ENCODE peak calls at places on chromosomes 1 and 21, in ten cellular contexts. D is lower lobe of right lung; C is globus pallidus; U is BE2C; K is dermis microvascular lymphatic vessel endothelial cell; L is nephron progenitor cell; J is A673; Y is stimulated activated CD4-positive, alpha-beta T cell treated with anti-CD3 and anti-CD28 coated beads, Interleukin-2, amount 100 ng/mL, for 24 hours; F is kidney tubule cell; W is lung microvascular endothelial cell. Q is an unnamed sample.

GRCh38 chr21:45544449-45545235 is 2.4 kb upstream of the SLC19A1 start:
- DNase-seq in J (no peak), D (peak), W (no peak), L (no peak), C (no peak), Y (no peak), F (no peak), K (no peak), U (no peak), Q (peak)

GRCh38 chr1:221172836-221173235 is 293.6 kb downstream of the HLX start:
- DNase-seq in Y (no peak), F (no peak), D (no peak), C (no peak), K (no peak), U (no peak), J (no peak), L (no peak), W (no peak), Q (no peak)

GRCh38 chr1:214648776-214649175 is 45.8 kb downstream of the CENPF start:
- DNase-seq in W (no peak), J (no peak), F (no peak), D (no peak), L (no peak), K (no peak), C (no peak), Y (no peak), U (no peak), Q (no peak)

GRCh38 chr1:23217421-23218115 is at the start of gene HTR1D:
- DNase-seq in K (peak), Y (no peak), F (no peak), W (no peak), L (peak), D (no peak), U (peak), C (no peak), J (no peak), Q (no peak)

GRCh38 chr1:186152227-186152944 is 222.7 kb downstream of the TPR start:
- DNase-seq in K (peak), L (no peak), C (no peak), W (no peak), D (no peak), J (peak), F (peak), Y (no peak), U (no peak), Q (no peak)

GRCh38 chr1:22398656-22399420 is 52.8 kb upstream of the ZBTB40 start:
- DNase-seq in F (no peak), U (no peak), J (no peak), D (no peak), W (no peak), L (no peak), K (no peak), Y (no peak), C (no peak), Q (no peak)

GRCh38 chr1:34896612-34897011 is 32.8 kb downstream of the DLGAP3 start:
- DNase-seq in W (no peak), C (no peak), U (no peak), F (no peak), D (no peak), L (no peak), K (no peak), Y (no peak), J (no peak), Q (no peak)

GRCh38 chr1:19552291-19553010 is 67.1 kb upstream of the CAPZB start:
- DNase-seq in W (no peak), Y (no peak), J (no peak), D (no peak), L (no peak), K (no peak), F (no peak), C (no peak), U (no peak), Q (no peak)

GRCh38 chr1:30461640-30462039 is 261.7 kb downstream of the MATN1 start:
- DNase-seq in F (peak), J (no peak), D (no peak), W (no peak), K (no peak), Y (no peak), U (no peak), C (no peak), L (no peak), Q (no peak)

GRCh38 chr1:225460737-225461532 is 33.1 kb upstream of the LBR start:
- DNase-seq in L (no peak), F (peak), D (no peak), Y (peak), C (no peak), U (no peak), W (peak), K (peak), J (no peak), Q (peak)

GRCh38 chr1:160629286-160630210 is 17.3 kb downstream of the SLAMF1 start:
- DNase-seq in D (peak), C (peak), U (no peak), W (no peak), L (no peak), F (no peak), J (no peak), K (no peak), Y (peak), Q (no peak)

GRCh38 chr1:205279986-205280385 is 41.6 kb downstream of the NUAK2 start:
- DNase-seq in J (no peak), F (peak), L (no peak), D (no peak), U (no peak), Y (no peak), W (no peak), K (no peak), C (no peak), Q (no peak)

GRCh38 chr1:168083456-168084325 is 53.0 kb downstream of the GPR161 start:
- DNase-seq in W (no peak), Y (no peak), D (no peak), U (no peak), J (no peak), C (no peak), F (no peak), L (no peak), K (no peak), Q (no peak)

GRCh38 chr1:101178341-101178687 is 58.5 kb upstream of the S1PR1 start:
- DNase-seq in F (no peak), K (no peak), W (no peak), D (no peak), L (no peak), C (no peak), J (no peak), Y (peak), U (no peak), Q (no peak)

GRCh38 chr1:41670558-41670957 is 186.1 kb upstream of the EDN2 start:
- DNase-seq in Y (peak), F (peak), K (no peak), L (no peak), D (no peak), C (no peak), W (no peak), U (no peak), J (no peak), Q (peak)

GRCh38 chr21:10430007-10430406 is 91.4 kb upstream of the TPTE start:
- DNase-seq in U (no peak), F (no peak), L (no peak), W (no peak), K (no peak), J (no peak), Y (no peak), D (no peak), C (no peak), Q (no peak)

GRCh38 chr1:206469933-206470691 is at the start of gene IKBKE:
- DNase-seq in C (peak), Y (peak), F (peak), W (peak), D (peak), J (peak), K (peak), U (no peak), L (peak), Q (no peak)

GRCh38 chr21:39051561-39051949 is 131.7 kb downstream of the PSMG1 start:
- DNase-seq in C (no peak), K (no peak), U (no peak), W (no peak), F (peak), Y (no peak), J (no peak), D (no peak), L (no peak), Q (peak)

GRCh38 chr21:44391345-44392091 is 38.1 kb downstream of the TRPM2 start:
- DNase-seq in J (peak), W (no peak), Y (no peak), F (no peak), U (no peak), C (no peak), D (peak), L (no peak), K (no peak), Q (peak)

GRCh38 chr1:83996621-83997020 is 2.3 kb downstream of the TTLL7 start:
- DNase-seq in J (peak), K (no peak), L (no peak), Y (no peak), W (no peak), D (no peak), C (peak), F (peak), U (no peak), Q (no peak)

GRCh38 chr1:227273557-227273956 is 44.7 kb downstream of the CDC42BPA start:
- DNase-seq in F (peak), J (peak), W (peak), U (no peak), K (peak), Y (no peak), L (peak), D (no peak), C (no peak), Q (no peak)

GRCh38 chr1:242890211-242890741 is 364.8 kb downstream of the CEP170 start:
- DNase-seq in L (peak), K (no peak), J (no peak), Y (no peak), U (no peak), C (no peak), W (no peak), F (no peak), D (no peak), Q (no peak)

GRCh38 chr1:116983112-116983511 is 18.4 kb upstream of the CD101 start:
- DNase-seq in J (no peak), Y (no peak), W (no peak), D (no peak), K (no peak), L (no peak), F (no peak), U (no peak), C (no peak), Q (no peak)

GRCh38 chr1:224767031-224767430 is 150.9 kb downstream of the CNIH3 start:
- DNase-seq in L (no peak), F (no peak), U (no peak), K (no peak), Y (no peak), J (no peak), C (no peak), D (no peak), W (no peak), Q (no peak)

GRCh38 chr1:21293537-21294265 is 3.4 kb upstream of the ECE1 start:
- DNase-seq in Y (peak), L (no peak), U (no peak), J (no peak), K (no peak), D (no peak), C (no peak), F (no peak), W (no peak), Q (no peak)

GRCh38 chr1:45843474-45843905 is 40.1 kb downstream of the MAST2 start:
- DNase-seq in L (no peak), F (peak), D (no peak), Y (no peak), J (peak), K (peak), W (peak), U (no peak), C (no peak), Q (no peak)

GRCh38 chr21:25107708-25108107 is 499.6 kb downstream of the MRPL39 start:
- DNase-seq in F (peak), C (no peak), D (no peak), J (peak), U (peak), Y (no peak), K (no peak), L (no peak), W (no peak), Q (no peak)

GRCh38 chr1:154584267-154584994 is 16.9 kb downstream of the CHRNB2 start:
- DNase-seq in U (no peak), L (no peak), Y (no peak), J (no peak), F (no peak), W (peak), C (no peak), D (no peak), K (peak), Q (no peak)

GRCh38 chr1:37872692-37873091 is 13.3 kb upstream of the MTF1 start:
- DNase-seq in K (no peak), L (no peak), J (no peak), F (no peak), C (no peak), D (no peak), U (no peak), W (no peak), Y (no peak), Q (no peak)

GRCh38 chr1:97277891-97278662 is 556.5 kb downstream of the PTBP2 start:
- DNase-seq in J (peak), U (no peak), F (peak), L (no peak), W (no peak), D (no peak), C (no peak), Y (no peak), K (peak), Q (no peak)

GRCh38 chr1:203028067-203028783 is 1.9 kb downstream of the PPFIA4 start:
- DNase-seq in F (no peak), J (no peak), D (no peak), U (peak), K (no peak), Y (no peak), C (no peak), L (no peak), W (no peak), Q (peak)

GRCh38 chr21:42220138-42220701 is 1.3 kb downstream of the ABCG1 start:
- DNase-seq in D (peak), C (peak), U (peak), W (peak), L (peak), F (peak), Y (peak), K (peak), J (peak), Q (no peak)

GRCh38 chr1:229941785-229942184 is 125.3 kb upstream of the GALNT2 start:
- DNase-seq in C (no peak), Y (no peak), J (no peak), D (no peak), F (no peak), L (no peak), K (no peak), U (no peak), W (no peak), Q (no peak)

GRCh38 chr21:32386195-32386870 is 6.5 kb downstream of the URB1 start:
- DNase-seq in C (no peak), F (peak), D (no peak), K (peak), Y (no peak), U (no peak), W (peak), J (no peak), L (no peak), Q (no peak)

GRCh38 chr1:160400646-160401486 is 502 bp downstream of the VANGL2 start:
- DNase-seq in C (peak), J (peak), L (peak), F (no peak), Y (peak), U (no peak), W (no peak), K (no peak), D (no peak), Q (no peak)

GRCh38 chr1:90356991-90357390 is 360.1 kb downstream of the BARHL2 start:
- DNase-seq in W (no peak), F (peak), J (no peak), L (no peak), D (no peak), K (no peak), U (no peak), C (no peak), Y (no peak), Q (no peak)

GRCh38 chr1:41391834-41392527 is 30.7 kb downstream of the FOXO6 start:
- DNase-seq in Y (no peak), C (no peak), L (no peak), D (no peak), U (no peak), W (no peak), K (no peak), J (no peak), F (no peak), Q (no peak)

GRCh38 chr1:29033829-29034466 is 89.8 kb downstream of the TMEM200B start:
- DNase-seq in K (peak), D (no peak), C (peak), Y (no peak), W (peak), F (peak), L (no peak), U (no peak), J (peak), Q (no peak)

GRCh38 chr1:60670313-60670712 is 412.0 kb upstream of the NFIA start:
- DNase-seq in U (no peak), L (no peak), K (no peak), C (no peak), D (no peak), F (peak), J (no peak), Y (no peak), W (no peak), Q (no peak)

GRCh38 chr1:92817986-92818764 is 13.7 kb upstream of the RPL5 start:
- DNase-seq in J (peak), K (peak), C (peak), U (peak), D (no peak), W (peak), Y (no peak), F (peak), L (no peak), Q (no peak)